ENCODE peak calls at places on chromosomes 1 and 21, in four cellular contexts. Y, E, C and R are unnamed samples.

GRCh38 chr21:31798842-31799691 is 67.1 kb upstream of the SCAF4 start:
- DNase-seq in C (no peak), E (no peak), Y (no peak), R (no peak)

GRCh38 chr21:42556476-42556875 is 42.8 kb downstream of the SLC37A1 start:
- DNase-seq in Y (no peak), E (no peak), C (no peak), R (no peak)

GRCh38 chr1:13583592-13583963 is at the start of gene PDPN:
- DNase-seq in Y (no peak), E (no peak), C (no peak), R (no peak)

GRCh38 chr1:94994805-94995204 is 67.9 kb upstream of the CNN3 start:
- DNase-seq in C (no peak), Y (no peak), E (no peak), R (no peak)

GRCh38 chr1:75908717-75909152 is 23.5 kb downstream of the ASB17 start:
- DNase-seq in Y (no peak), C (no peak), E (peak), R (no peak)

GRCh38 chr21:31107871-31108270 is 69.6 kb upstream of the KRTAP19-8 start:
- DNase-seq in E (no peak), C (no peak), Y (no peak), R (no peak)

GRCh38 chr21:35024071-35024420 is 25.1 kb downstream of the RUNX1 start:
- DNase-seq in E (no peak), C (no peak), Y (no peak), R (no peak)

GRCh38 chr1:39272027-39272790 is 67.7 kb downstream of the MACF1 start:
- DNase-seq in C (no peak), E (no peak), Y (no peak), R (no peak)

GRCh38 chr1:77031101-77031662 is 163.9 kb downstream of the ST6GALNAC5 start:
- DNase-seq in E (peak), C (no peak), Y (no peak), R (no peak)

GRCh38 chr1:203475012-203475981 is at the start of gene PRELP:
- DNase-seq in E (peak), Y (no peak), C (no peak), R (no peak)

GRCh38 chr21:17343055-17343454 is 169.8 kb upstream of the CXADR start:
- DNase-seq in C (no peak), E (no peak), Y (no peak), R (no peak)

GRCh38 chr1:68232354-68233148 is at the start of gene WLS:
- DNase-seq in C (peak), E (peak), Y (no peak), R (peak)
- TF ChIP-seq CTCF in C (no peak), E (peak), Y (peak), R (peak)

GRCh38 chr1:85240659-85241058 is 18.8 kb downstream of the C1orf52 start:
- DNase-seq in E (no peak), Y (no peak), C (no peak), R (no peak)
- TF ChIP-seq CTCF in E (no peak), Y (no peak), C (no peak), R (peak)

DNA sequence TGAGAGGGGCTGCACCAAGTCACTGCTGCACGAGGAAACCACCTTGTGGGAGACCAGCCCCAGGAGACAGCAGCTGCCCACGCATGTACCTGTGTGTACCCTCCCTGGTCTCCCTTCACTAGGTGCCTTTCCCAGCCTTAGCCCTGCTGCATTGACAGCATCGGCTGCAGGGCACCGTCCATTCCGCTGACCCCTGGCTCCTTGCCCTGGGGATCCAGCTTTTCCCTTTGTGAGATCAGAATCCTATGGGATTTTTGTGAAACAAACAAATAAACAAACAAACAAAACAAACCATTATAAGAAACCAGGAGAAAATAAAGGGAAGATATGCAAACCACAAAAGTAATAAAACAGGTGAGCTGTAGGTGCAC is 2.1 kb downstream of the STUM start:
- DNase-seq in Y (no peak), C (no peak), E (no peak), R (no peak)
- TF ChIP-seq CTCF in Y (no peak), C (no peak), E (no peak), R (no peak)

GRCh38 chr1:150272379-150272840 is at the start of gene C1orf54:
- DNase-seq in Y (no peak), C (no peak), E (no peak), R (no peak)
- TF ChIP-seq CTCF in Y (no peak), C (peak), E (peak), R (peak)

DNA sequence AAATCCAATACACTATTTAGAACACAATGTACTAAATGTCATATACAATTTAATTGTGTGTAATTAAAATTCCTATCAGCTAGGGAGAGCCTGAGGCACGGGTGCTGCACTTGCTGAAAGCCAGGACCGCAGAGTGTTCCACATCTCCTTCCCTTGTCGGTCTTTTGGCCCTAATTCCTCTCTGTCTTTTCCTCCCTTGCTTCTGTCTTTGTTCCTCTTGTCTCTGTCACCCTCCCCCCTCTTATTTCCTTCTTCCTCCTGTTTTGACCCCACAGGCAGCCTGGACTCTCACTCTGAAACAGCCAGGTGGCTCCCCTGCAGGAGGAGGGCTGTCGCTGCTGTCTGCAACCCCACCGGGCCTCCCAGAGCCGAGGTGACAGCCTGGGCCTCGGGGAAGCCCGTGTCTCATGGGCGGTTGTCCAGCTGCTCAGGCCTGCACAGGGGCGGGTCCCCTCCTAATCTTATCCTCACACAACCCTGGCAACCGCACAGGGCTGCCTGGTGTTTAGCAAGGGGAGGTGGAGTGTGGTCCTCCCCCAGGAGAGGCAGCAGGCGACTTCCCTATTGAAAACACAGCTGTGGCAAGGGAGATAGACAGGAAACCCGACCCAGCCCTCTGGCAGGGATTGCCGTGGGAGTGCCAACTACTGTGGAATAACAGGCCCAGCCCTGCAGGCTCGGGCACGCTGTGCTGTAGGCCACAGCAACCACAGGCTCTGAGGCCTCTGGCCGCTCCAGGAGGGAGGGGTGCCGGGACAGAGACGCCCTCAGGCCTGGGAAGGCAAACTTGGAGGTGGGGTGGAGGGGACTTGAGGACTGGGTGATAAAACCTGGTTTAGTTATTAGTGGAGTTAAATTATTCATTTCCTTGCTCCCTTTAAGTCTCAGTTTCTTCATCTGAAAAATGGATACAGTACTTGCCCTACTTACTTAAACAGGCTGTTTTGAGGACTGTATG is 68.8 kb upstream of the WDR26 start:
- DNase-seq in Y (peak), E (peak), C (peak), R (peak)
- TF ChIP-seq CTCF in Y (peak), E (no peak), C (no peak), R (peak)

GRCh38 chr1:40984066-40984465 is 4.6 kb downstream of the CTPS1 start:
- DNase-seq in E (no peak), C (no peak), Y (no peak), R (no peak)
- TF ChIP-seq CTCF in E (no peak), C (no peak), Y (no peak), R (no peak)